ENCODE peak calls at places on chromosomes 2 and 18, in seven cellular contexts. One of them, this sample, is unnamed.

GRCh38 chr18:22822024-22822423 is 111.1 kb upstream of the RBBP8 start:
- DNase-seq in right lobe of liver: no peak
- DNase-seq in right cardiac atrium: no peak
- DNase-seq in tibial nerve: no peak
- DNase-seq in heart right ventricle: no peak
- DNase-seq in right atrium auricular region: no peak
- DNase-seq in cardiac muscle cell: peak; percentile 83
- DNase-seq in this sample: no peak

GRCh38 chr2:211898697-211899096 is 639.9 kb downstream of the ERBB4 start:
- DNase-seq in right lobe of liver: no peak
- DNase-seq in right cardiac atrium: no peak
- DNase-seq in tibial nerve: no peak
- DNase-seq in heart right ventricle: no peak
- DNase-seq in right atrium auricular region: no peak
- DNase-seq in cardiac muscle cell: no peak
- DNase-seq in this sample: no peak

GRCh38 chr18:71707985-71708500 is 836.1 kb downstream of the CBLN2 start:
- DNase-seq in right lobe of liver: no peak
- DNase-seq in right cardiac atrium: no peak
- DNase-seq in tibial nerve: no peak
- DNase-seq in heart right ventricle: no peak
- DNase-seq in right atrium auricular region: no peak
- DNase-seq in cardiac muscle cell: no peak
- DNase-seq in this sample: no peak

GRCh38 chr2:12903272-12903671 is 186.5 kb downstream of the TRIB2 start:
- DNase-seq in right lobe of liver: no peak
- DNase-seq in right cardiac atrium: no peak
- DNase-seq in tibial nerve: no peak
- DNase-seq in heart right ventricle: no peak
- DNase-seq in right atrium auricular region: no peak
- DNase-seq in cardiac muscle cell: no peak
- DNase-seq in this sample: no peak

GRCh38 chr2:201347154-201347553 is 10.0 kb downstream of the FLACC1 start:
- DNase-seq in right lobe of liver: no peak
- DNase-seq in right cardiac atrium: peak; percentile 20
- DNase-seq in tibial nerve: no peak
- DNase-seq in heart right ventricle: no peak
- DNase-seq in right atrium auricular region: no peak
- DNase-seq in cardiac muscle cell: no peak
- DNase-seq in this sample: no peak

GRCh38 chr2:128714285-128714684 is 395.6 kb upstream of the HS6ST1 start:
- DNase-seq in right lobe of liver: no peak
- DNase-seq in right cardiac atrium: no peak
- DNase-seq in tibial nerve: no peak
- DNase-seq in heart right ventricle: no peak
- DNase-seq in right atrium auricular region: peak; percentile 46
- DNase-seq in cardiac muscle cell: no peak
- DNase-seq in this sample: no peak

GRCh38 chr2:16156411-16156810 is 216.1 kb downstream of the MYCN start:
- DNase-seq in right lobe of liver: no peak
- DNase-seq in right cardiac atrium: no peak
- DNase-seq in tibial nerve: no peak
- DNase-seq in heart right ventricle: no peak
- DNase-seq in right atrium auricular region: no peak
- DNase-seq in cardiac muscle cell: no peak
- DNase-seq in this sample: no peak

GRCh38 chr2:191171708-191172355 is 21.0 kb upstream of the STAT4 start:
- DNase-seq in right lobe of liver: no peak
- DNase-seq in right cardiac atrium: no peak
- DNase-seq in tibial nerve: no peak
- DNase-seq in heart right ventricle: no peak
- DNase-seq in right atrium auricular region: no peak
- DNase-seq in cardiac muscle cell: peak; percentile 96
- DNase-seq in this sample: no peak

GRCh38 chr18:62187543-62188378 is 706 bp downstream of the RELCH start:
- DNase-seq in right lobe of liver: peak; percentile 51
- DNase-seq in right cardiac atrium: no peak
- DNase-seq in tibial nerve: peak; percentile 22
- DNase-seq in heart right ventricle: peak; percentile 12
- DNase-seq in right atrium auricular region: no peak
- DNase-seq in cardiac muscle cell: peak; percentile 27
- DNase-seq in this sample: no peak

GRCh38 chr2:180033993-180034894 is 27.1 kb upstream of the CWC22 start:
- DNase-seq in right lobe of liver: no peak
- DNase-seq in right cardiac atrium: no peak
- DNase-seq in tibial nerve: no peak
- DNase-seq in heart right ventricle: no peak
- DNase-seq in right atrium auricular region: no peak
- DNase-seq in cardiac muscle cell: peak; percentile 79
- DNase-seq in this sample: no peak

GRCh38 chr18:42401131-42401673 is 446.2 kb downstream of the PIK3C3 start:
- DNase-seq in right lobe of liver: no peak
- DNase-seq in right cardiac atrium: no peak
- DNase-seq in tibial nerve: no peak
- DNase-seq in heart right ventricle: no peak
- DNase-seq in right atrium auricular region: no peak
- DNase-seq in cardiac muscle cell: no peak
- DNase-seq in this sample: no peak

GRCh38 chr18:934518-935123 is 29.9 kb downstream of the ADCYAP1 start:
- DNase-seq in right lobe of liver: no peak
- DNase-seq in right cardiac atrium: no peak
- DNase-seq in tibial nerve: no peak
- DNase-seq in heart right ventricle: no peak
- DNase-seq in right atrium auricular region: no peak
- DNase-seq in cardiac muscle cell: no peak
- DNase-seq in this sample: no peak

GRCh38 chr2:25585189-25585588 is 88.2 kb downstream of the DTNB start:
- DNase-seq in right lobe of liver: no peak
- DNase-seq in right cardiac atrium: no peak
- DNase-seq in tibial nerve: no peak
- DNase-seq in heart right ventricle: no peak
- DNase-seq in right atrium auricular region: no peak
- DNase-seq in cardiac muscle cell: no peak
- DNase-seq in this sample: no peak

GRCh38 chr2:96499061-96499960 is 5.8 kb downstream of the NEURL3 start:
- DNase-seq in right lobe of liver: no peak
- DNase-seq in right cardiac atrium: no peak
- DNase-seq in tibial nerve: no peak
- DNase-seq in heart right ventricle: no peak
- DNase-seq in right atrium auricular region: peak; percentile 57
- DNase-seq in cardiac muscle cell: no peak
- DNase-seq in this sample: no peak

GRCh38 chr2:96500385-96501066 is 4.6 kb downstream of the NEURL3 start:
- DNase-seq in right lobe of liver: no peak
- DNase-seq in right cardiac atrium: no peak
- DNase-seq in tibial nerve: no peak
- DNase-seq in heart right ventricle: no peak
- DNase-seq in right atrium auricular region: peak; percentile 50
- DNase-seq in cardiac muscle cell: no peak
- DNase-seq in this sample: no peak

GRCh38 chr2:96501886-96502810 is 3.0 kb downstream of the NEURL3 start:
- DNase-seq in right lobe of liver: no peak
- DNase-seq in right cardiac atrium: no peak
- DNase-seq in tibial nerve: no peak
- DNase-seq in heart right ventricle: no peak
- DNase-seq in right atrium auricular region: peak; percentile 38
- DNase-seq in cardiac muscle cell: no peak
- DNase-seq in this sample: no peak

GRCh38 chr2:96502891-96503636 is 2.1 kb downstream of the NEURL3 start:
- DNase-seq in right lobe of liver: no peak
- DNase-seq in right cardiac atrium: no peak
- DNase-seq in tibial nerve: no peak
- DNase-seq in heart right ventricle: no peak
- DNase-seq in right atrium auricular region: peak; percentile 47
- DNase-seq in cardiac muscle cell: no peak
- DNase-seq in this sample: no peak

DNA sequence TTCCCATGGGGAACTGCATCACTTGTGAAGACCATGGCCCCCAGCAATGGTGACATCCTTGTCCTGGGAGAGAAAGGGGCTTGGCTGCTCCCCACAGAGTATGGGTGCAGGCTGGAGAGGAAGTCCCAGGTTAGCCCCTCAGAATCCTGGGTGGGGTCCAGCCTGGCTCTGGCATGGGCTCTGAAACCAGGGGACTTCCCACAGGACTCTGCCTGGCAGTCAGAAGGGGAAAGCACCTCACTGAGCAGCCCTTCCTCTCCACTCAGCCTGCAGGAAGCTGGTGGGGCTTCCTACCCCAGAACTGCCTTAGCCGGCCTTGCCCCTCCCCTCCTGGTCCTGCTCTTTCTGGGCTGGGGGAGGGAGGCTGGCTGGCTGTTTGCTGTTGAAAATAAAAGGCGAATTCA is 3.7 kb downstream of the NEURL3 start:
- DNase-seq in right lobe of liver: no peak
- DNase-seq in right cardiac atrium: no peak
- DNase-seq in tibial nerve: no peak
- DNase-seq in heart right ventricle: no peak
- DNase-seq in right atrium auricular region: peak; percentile 50
- DNase-seq in cardiac muscle cell: no peak
- DNase-seq in this sample: no peak
- H3K4me3 ChIP-seq in right lobe of liver: no peak overlapping the region
- H3K4me3 ChIP-seq in right cardiac atrium: no peak overlapping the region
- H3K4me3 ChIP-seq in tibial nerve: no peak overlapping the region
- H3K4me3 ChIP-seq in heart right ventricle: no peak overlapping the region
- H3K4me3 ChIP-seq in right atrium auricular region: no peak overlapping the region
- H3K4me3 ChIP-seq in cardiac muscle cell: no peak overlapping the region
- H3K4me3 ChIP-seq in this sample: no peak overlapping the region

DNA sequence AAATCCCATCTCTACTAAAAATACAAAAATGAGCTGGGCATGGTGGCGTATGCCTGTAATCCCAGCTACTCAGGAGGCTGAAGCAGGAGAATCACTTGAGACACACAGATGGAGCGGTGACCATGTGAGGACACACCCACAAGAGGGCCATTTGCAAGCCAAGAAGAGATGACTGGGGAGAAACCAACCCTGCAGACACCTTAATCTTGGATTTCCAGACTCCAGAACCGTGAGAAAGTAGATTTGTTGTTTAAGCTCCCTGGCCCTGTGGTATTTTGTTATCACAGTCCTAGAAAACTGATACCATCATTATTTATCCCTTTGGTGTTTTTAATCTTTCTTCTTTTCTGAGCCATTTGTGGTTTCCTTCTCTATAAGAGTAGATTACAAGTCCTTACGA is 88.6 kb upstream of the ID2 start:
- DNase-seq in right lobe of liver: no peak
- DNase-seq in right cardiac atrium: no peak
- DNase-seq in tibial nerve: no peak
- DNase-seq in heart right ventricle: no peak
- DNase-seq in right atrium auricular region: no peak
- DNase-seq in cardiac muscle cell: no peak
- DNase-seq in this sample: no peak
- H3K27ac ChIP-seq in right lobe of liver: no peak overlapping the region
- H3K27ac ChIP-seq in right cardiac atrium: no peak overlapping the region
- H3K27ac ChIP-seq in tibial nerve: no peak overlapping the region
- H3K27ac ChIP-seq in heart right ventricle: no peak overlapping the region
- H3K27ac ChIP-seq in right atrium auricular region: peak overlapping the region; percentile 11
- H3K27ac ChIP-seq in cardiac muscle cell: peak overlapping the region; percentile 34
- H3K27ac ChIP-seq in this sample: no peak overlapping the region

DNA sequence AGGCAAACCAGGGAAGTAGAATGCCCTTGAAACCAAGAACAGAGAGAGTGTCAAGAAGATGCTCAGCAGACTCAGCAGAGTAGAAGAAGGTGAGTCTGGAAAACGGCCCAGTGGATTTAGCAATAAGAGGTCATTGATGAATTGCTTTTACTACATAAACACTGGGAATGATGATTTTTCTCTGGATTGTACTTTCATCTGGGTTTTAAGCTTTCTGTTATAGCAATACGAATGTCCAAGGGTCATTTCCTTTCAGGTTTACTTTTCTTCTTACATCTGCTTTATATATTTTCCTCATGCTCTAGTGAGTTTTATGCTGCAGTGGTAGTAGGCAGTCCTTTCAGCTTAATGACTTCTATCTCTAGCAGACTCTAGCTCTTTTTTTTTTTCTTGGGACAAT is 16.9 kb downstream of the EML6 start:
- DNase-seq in right lobe of liver: no peak
- DNase-seq in right cardiac atrium: no peak
- DNase-seq in tibial nerve: no peak
- DNase-seq in heart right ventricle: no peak
- DNase-seq in right atrium auricular region: no peak
- DNase-seq in cardiac muscle cell: no peak
- DNase-seq in this sample: no peak
- H3K4me3 ChIP-seq in right lobe of liver: no peak overlapping the region
- H3K4me3 ChIP-seq in right cardiac atrium: no peak overlapping the region
- H3K4me3 ChIP-seq in tibial nerve: no peak overlapping the region
- H3K4me3 ChIP-seq in heart right ventricle: no peak overlapping the region
- H3K4me3 ChIP-seq in right atrium auricular region: no peak overlapping the region
- H3K4me3 ChIP-seq in cardiac muscle cell: no peak overlapping the region
- H3K4me3 ChIP-seq in this sample: no peak overlapping the region

GRCh38 chr2:98504386-98505109 is 59.9 kb downstream of the INPP4A start:
- DNase-seq in right lobe of liver: no peak
- DNase-seq in right cardiac atrium: no peak
- DNase-seq in tibial nerve: no peak
- DNase-seq in heart right ventricle: no peak
- DNase-seq in right atrium auricular region: peak; percentile 60
- DNase-seq in cardiac muscle cell: peak; percentile 35
- DNase-seq in this sample: no peak

GRCh38 chr2:98505311-98505808 is 60.7 kb downstream of the INPP4A start:
- DNase-seq in right lobe of liver: no peak
- DNase-seq in right cardiac atrium: peak; percentile 69
- DNase-seq in tibial nerve: no peak
- DNase-seq in heart right ventricle: no peak
- DNase-seq in right atrium auricular region: peak; percentile 69
- DNase-seq in cardiac muscle cell: no peak
- DNase-seq in this sample: peak; percentile 34

GRCh38 chr2:98507940-98508689 is 63.5 kb downstream of the INPP4A start:
- DNase-seq in right lobe of liver: no peak
- DNase-seq in right cardiac atrium: peak; percentile 87
- DNase-seq in tibial nerve: no peak
- DNase-seq in heart right ventricle: peak; percentile 42
- DNase-seq in right atrium auricular region: peak; percentile 72
- DNase-seq in cardiac muscle cell: peak; percentile 84
- DNase-seq in this sample: peak; percentile 74

GRCh38 chr2:98507461-98507860 is 62.8 kb downstream of the INPP4A start:
- DNase-seq in right lobe of liver: no peak
- DNase-seq in right cardiac atrium: no peak
- DNase-seq in tibial nerve: no peak
- DNase-seq in heart right ventricle: no peak
- DNase-seq in right atrium auricular region: no peak
- DNase-seq in cardiac muscle cell: no peak
- DNase-seq in this sample: no peak

DNA sequence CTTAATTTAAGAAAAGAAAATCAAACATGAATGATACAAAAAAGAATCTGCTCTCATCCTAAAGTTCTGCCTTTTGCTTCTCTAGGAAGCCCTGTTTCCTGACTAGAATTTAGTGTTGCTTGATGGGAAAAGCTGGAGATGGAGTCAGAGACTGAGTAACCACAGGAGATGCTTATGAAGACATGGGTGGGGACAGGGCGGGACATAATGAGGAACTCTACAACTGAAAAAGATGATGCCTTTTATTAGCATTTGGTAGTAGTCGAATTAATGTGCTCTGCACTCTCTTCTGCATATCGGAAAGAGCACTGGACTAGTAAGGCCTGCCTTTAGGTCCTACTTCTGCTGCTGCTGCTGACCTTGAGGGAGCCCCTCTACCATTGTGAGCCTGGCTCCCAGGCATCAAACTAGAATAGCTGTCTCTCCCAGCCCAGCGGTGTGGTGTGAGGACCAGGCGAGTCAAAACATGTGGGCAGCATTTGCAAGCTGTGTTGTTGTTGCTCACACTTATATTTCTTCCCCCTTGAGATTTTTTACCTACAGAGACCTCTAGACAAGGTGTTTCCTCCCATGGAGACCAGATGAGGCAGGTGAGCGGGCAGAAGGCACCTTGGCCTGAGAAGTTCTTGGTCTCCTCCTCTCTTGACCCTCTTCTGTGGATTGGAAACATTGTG is 61.5 kb downstream of the INPP4A start:
- DNase-seq in right lobe of liver: no peak
- DNase-seq in right cardiac atrium: no peak
- DNase-seq in tibial nerve: no peak
- DNase-seq in heart right ventricle: no peak
- DNase-seq in right atrium auricular region: peak; percentile 55
- DNase-seq in cardiac muscle cell: no peak
- DNase-seq in this sample: no peak
- H3K27ac ChIP-seq in right lobe of liver: no peak overlapping the region
- H3K27ac ChIP-seq in right cardiac atrium: no peak overlapping the region
- H3K27ac ChIP-seq in tibial nerve: peak overlapping the region; percentile 30
- H3K27ac ChIP-seq in heart right ventricle: no peak overlapping the region
- H3K27ac ChIP-seq in right atrium auricular region: peak overlapping the region; percentile 40
- H3K27ac ChIP-seq in cardiac muscle cell: no peak overlapping the region
- H3K27ac ChIP-seq in this sample: peak overlapping the region; percentile 46

This sample was measured in left ventricle myocardium inferior.